ENCODE peak calls at places on chromosomes 6 and 20, in eight cellular contexts. S is aorta; H is cardiac muscle cell; Q is thoracic aorta; E is effector memory CD4-positive, alpha-beta T cell; R is ovary; L is foreskin keratinocyte; X is fibroblast of lung. N is an unnamed sample.

GRCh38 chr6:111423960-111424846 is 58.8 kb downstream of the REV3L start:
- DNase-seq in Q (no peak), E (no peak), L (no peak), R (no peak), S (peak; percentile 58), X (peak; percentile 41), H (peak; percentile 69), N (no peak)

GRCh38 chr6:121633309-121633708 is 197.9 kb downstream of the GJA1 start:
- DNase-seq in E (no peak), H (no peak), R (no peak), S (no peak), Q (no peak), X (no peak), L (no peak), N (no peak)

GRCh38 chr20:15584507-15584906 is 988.7 kb downstream of the KIF16B start:
- DNase-seq in R (no peak), Q (no peak), X (no peak), S (no peak), L (no peak), H (no peak), E (no peak), N (no peak)

GRCh38 chr20:14067631-14068030 is 72.3 kb downstream of the MACROD2 start:
- DNase-seq in Q (no peak), R (no peak), E (no peak), H (no peak), L (no peak), X (no peak), S (no peak), N (no peak)

GRCh38 chr6:145350928-145351327 is 384.4 kb downstream of the EPM2A start:
- DNase-seq in X (no peak), R (no peak), S (no peak), L (no peak), E (no peak), Q (no peak), H (no peak), N (no peak)

GRCh38 chr6:124490123-124490522 is 472.1 kb upstream of the RNF217 start:
- DNase-seq in S (no peak), L (no peak), X (no peak), R (no peak), H (no peak), Q (no peak), E (no peak), N (no peak)

GRCh38 chr6:32255212-32256153 is 31.6 kb upstream of the NOTCH4 start:
- DNase-seq in Q (no peak), S (peak; percentile 80), R (peak; percentile 84), L (peak; percentile 66), X (peak; percentile 92), H (peak; percentile 97), E (peak; percentile 31), N (peak; percentile 31)

GRCh38 chr20:53950578-53950977 is 119.8 kb downstream of the BCAS1 start:
- DNase-seq in L (no peak), R (no peak), S (no peak), H (no peak), E (no peak), Q (no peak), X (no peak), N (no peak)

GRCh38 chr6:11093065-11093590 is 506 bp upstream of the SMIM13 start:
- DNase-seq in R (no peak), S (no peak), Q (no peak), L (peak; percentile 51), H (no peak), E (no peak), X (no peak), N (no peak)

GRCh38 chr20:49028684-49029083 is 17.4 kb upstream of the CSE1L start:
- DNase-seq in S (no peak), E (no peak), R (no peak), Q (no peak), H (peak; percentile 46), X (peak; percentile 11), L (no peak), N (no peak)

GRCh38 chr6:14819840-14820420 is 425.9 kb upstream of the JARID2 start:
- DNase-seq in H (no peak), R (no peak), X (no peak), Q (no peak), S (no peak), L (no peak), E (no peak), N (no peak)

GRCh38 chr6:98124176-98124575 is 710.2 kb upstream of the POU3F2 start:
- DNase-seq in R (no peak), S (no peak), L (peak; percentile 85), Q (no peak), H (no peak), X (no peak), E (no peak), N (no peak)

GRCh38 chr6:123965894-123966293 is 162.2 kb downstream of the NKAIN2 start:
- DNase-seq in Q (no peak), L (peak; percentile 22), H (peak; percentile 5), E (no peak), S (no peak), R (no peak), X (peak; percentile 37), N (no peak)

GRCh38 chr6:100382767-100383195 is 81.9 kb downstream of the SIM1 start:
- DNase-seq in L (no peak), Q (no peak), S (no peak), X (no peak), R (no peak), H (no peak), E (no peak), N (no peak)

GRCh38 chr6:150025201-150025917 is at the start of gene RAET1L:
- DNase-seq in R (no peak), L (peak; percentile 72), S (no peak), E (no peak), X (peak; percentile 37), H (peak; percentile 37), Q (no peak), N (no peak)

GRCh38 chr20:63215101-63216040 is 560 bp downstream of the YTHDF1 start:
- DNase-seq in X (peak; percentile 64), Q (no peak), L (no peak), H (peak; percentile 62), R (peak; percentile 28), S (no peak), E (no peak), N (peak; percentile 46)

GRCh38 chr20:46004813-46005505 is 3.7 kb upstream of the MMP9 start:
- DNase-seq in L (peak; percentile 93), X (no peak), H (peak; percentile 13), E (no peak), R (no peak), Q (no peak), S (peak; percentile 74), N (peak; percentile 44)

GRCh38 chr6:142911395-142911794 is 33.6 kb downstream of the HIVEP2 start:
- DNase-seq in X (no peak), Q (no peak), S (no peak), E (no peak), H (no peak), L (no peak), R (no peak), N (no peak)

GRCh38 chr6:20056350-20056992 is 155.8 kb downstream of the MBOAT1 start:
- DNase-seq in X (peak; percentile 70), H (peak; percentile 75), R (no peak), E (no peak), S (no peak), Q (no peak), L (no peak), N (peak; percentile 7)

GRCh38 chr6:31114970-31115849 is 610 bp downstream of the PSORS1C1 start:
- DNase-seq in H (peak; percentile 65), Q (no peak), L (peak; percentile 71), X (peak; percentile 56), R (no peak), S (peak; percentile 37), E (no peak), N (no peak)

GRCh38 chr6:31120151-31120915 is at the start of gene CDSN:
- DNase-seq in Q (no peak), X (no peak), L (no peak), R (no peak), H (no peak), S (no peak), E (no peak), N (no peak)

GRCh38 chr6:31115941-31116560 is 1.5 kb downstream of the PSORS1C1 start:
- DNase-seq in L (no peak), E (no peak), H (no peak), X (no peak), S (peak; percentile 32), Q (no peak), R (no peak), N (no peak)

GRCh38 chr6:31116661-31117385 is 2.2 kb downstream of the PSORS1C1 start:
- DNase-seq in X (no peak), R (no peak), E (no peak), H (peak; percentile 53), S (peak; percentile 45), L (no peak), Q (no peak), N (no peak)

GRCh38 chr6:31118178-31118577 is 2.1 kb downstream of the CDSN start:
- DNase-seq in Q (no peak), X (no peak), R (no peak), S (peak; percentile 40), H (no peak), E (no peak), L (no peak), N (no peak)
- H3K4me1 ChIP-seq in Q (peaks cover 48% of the 10 kb centered on the region), X (peaks cover 29% of the 10 kb centered on the region), R (peaks cover 10% of the 10 kb centered on the region), S (no peaks in the 10 kb centered on the region), H (no peaks in the 10 kb centered on the region), E (no peaks in the 10 kb centered on the region), L (peaks cover 25% of the 10 kb centered on the region), N (no peaks in the 10 kb centered on the region)

DNA sequence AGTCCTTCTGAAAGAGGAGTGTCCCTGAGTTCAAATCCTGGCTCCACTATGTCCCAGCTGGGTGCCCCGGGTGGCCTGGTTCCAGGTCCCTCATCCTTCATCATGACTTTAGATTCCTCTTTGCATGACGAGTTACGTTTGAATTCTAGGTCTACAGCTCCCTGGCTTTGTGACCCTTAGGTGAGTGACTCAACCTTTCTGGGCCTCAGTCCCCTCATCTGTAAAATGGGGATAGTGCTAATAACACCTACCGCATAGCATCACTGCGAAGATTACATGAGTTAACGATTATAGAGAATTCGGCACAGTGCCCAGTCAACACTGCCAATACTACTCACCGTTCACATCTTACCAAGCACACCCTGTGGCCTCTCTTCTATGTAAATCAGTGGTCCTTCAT is 39.4 kb downstream of the RSPO4 start:
- DNase-seq in Q (no peak), R (no peak), X (no peak), H (no peak), E (no peak), L (no peak), S (no peak), N (no peak)
- H3K27me3 ChIP-seq in Q (no peaks in the 10 kb centered on the region), R (no peaks in the 10 kb centered on the region), X (no peaks in the 10 kb centered on the region), H (no peaks in the 10 kb centered on the region), E (peaks cover 4% of the 10 kb centered on the region), L (peaks cover 3% of the 10 kb centered on the region), S (no peaks in the 10 kb centered on the region), N (no peaks in the 10 kb centered on the region)

GRCh38 chr6:167233490-167233889 is 57.6 kb upstream of the UNC93A start:
- DNase-seq in E (no peak), Q (no peak), X (no peak), S (no peak), R (no peak), H (no peak), L (no peak), N (no peak)
- H3K4me1 ChIP-seq in E (no peaks in the 10 kb centered on the region), Q (no peaks in the 10 kb centered on the region), X (no peaks in the 10 kb centered on the region), S (no peaks in the 10 kb centered on the region), R (peaks cover 2% of the 10 kb centered on the region), H (peaks cover 41% of the 10 kb centered on the region), L (no peaks in the 10 kb centered on the region), N (no peaks in the 10 kb centered on the region)

DNA sequence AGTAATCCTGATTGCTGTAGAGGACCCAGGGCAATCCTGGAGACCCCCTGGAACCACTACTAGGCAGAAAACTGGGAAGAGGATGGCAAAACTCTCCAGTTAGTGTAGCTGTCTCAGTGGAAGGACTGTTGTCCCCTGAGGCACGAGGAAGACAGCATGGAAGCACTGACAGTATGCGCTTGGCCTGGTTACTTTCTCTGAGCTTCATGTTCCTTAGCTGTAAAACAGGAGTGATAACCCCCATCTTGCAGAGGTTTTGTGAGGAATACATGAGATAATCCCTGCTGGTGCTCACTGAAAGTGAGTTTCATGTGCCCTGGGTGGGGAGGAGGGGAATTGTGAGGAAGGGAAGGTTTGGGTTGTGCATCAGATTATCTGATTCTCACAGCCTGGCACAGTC is 3.2 kb downstream of the NT5E start:
- DNase-seq in E (no peak), S (no peak), L (no peak), R (no peak), X (no peak), H (no peak), Q (no peak), N (no peak)
- H3K27me3 ChIP-seq in E (peaks cover 6% of the 10 kb centered on the region), S (no peaks in the 10 kb centered on the region), L (no peaks in the 10 kb centered on the region), R (no peaks in the 10 kb centered on the region), X (no peaks in the 10 kb centered on the region), H (peaks cover 71% of the 10 kb centered on the region), Q (no peaks in the 10 kb centered on the region), N (peaks cover 36% of the 10 kb centered on the region)

N was measured in CD4-positive, CD25-positive, alpha-beta regulatory T cell.